ENCODE peak calls at places on chromosomes 16 and 17, in six cellular contexts. I is mucosa of descending colon, Z is activated gamma-delta T cell treated with Interleukin-2 at 50 U/mL for 16 hours, C is EH, W is thoracic aorta, R is GM23338. M is an unnamed sample.
A peak's percentile ranks its signal among the peaks of the same experiment; 100 is the strongest.

GRCh38 chr17:56149266-56150036 is 3.8 kb upstream of the ANKFN1 start:
- DNase-seq in Z (no peak), W (no peak), R (no peak), I (no peak), C (no peak), M (no peak)

GRCh38 chr16:4263504-4264436 is 9.1 kb downstream of the TFAP4 start:
- DNase-seq in Z (no peak), W (no peak), R (peak; percentile 89), C (peak; percentile 95), I (peak; percentile 71), M (peak; percentile 59)

GRCh38 chr17:12024332-12024731 is 3.7 kb downstream of the MAP2K4 start:
- DNase-seq in C (peak; percentile 44), Z (no peak), I (no peak), W (no peak), R (no peak), M (no peak)

GRCh38 chr16:59698341-59698979 is 964.3 kb upstream of the GOT2 start:
- DNase-seq in W (no peak), C (peak; percentile 37), I (no peak), R (no peak), Z (no peak), M (no peak)

GRCh38 chr16:10228779-10229178 is 46.6 kb upstream of the GRIN2A start:
- DNase-seq in I (no peak), W (no peak), Z (no peak), C (no peak), R (no peak), M (no peak)

GRCh38 chr17:64110436-64111152 is 19.4 kb downstream of the ERN1 start:
- DNase-seq in R (no peak), I (no peak), Z (no peak), C (no peak), W (no peak), M (no peak)

GRCh38 chr17:41160648-41161047 is at the start of gene KRTAP4-4:
- DNase-seq in C (no peak), Z (no peak), R (no peak), W (no peak), I (no peak), M (no peak)

GRCh38 chr17:5705081-5705875 is 121.0 kb upstream of the NLRP1 start:
- DNase-seq in W (no peak), Z (no peak), I (no peak), C (peak; percentile 21), R (peak; percentile 80), M (no peak)

GRCh38 chr17:2174471-2175293 is 119.8 kb downstream of the HIC1 start:
- DNase-seq in I (peak; percentile 40), C (peak; percentile 99), W (no peak), R (peak; percentile 27), Z (no peak), M (peak; percentile 73)

GRCh38 chr16:84527486-84528269 is 23.2 kb upstream of the MEAK7 start:
- DNase-seq in C (no peak), Z (no peak), W (no peak), I (no peak), R (no peak), M (no peak)

GRCh38 chr17:72135546-72136325 is 14.9 kb downstream of the SOX9 start:
- DNase-seq in Z (no peak), R (no peak), W (no peak), C (no peak), I (no peak), M (no peak)

GRCh38 chr16:21638573-21638975 is 13.8 kb downstream of the IGSF6 start:
- DNase-seq in W (no peak), R (no peak), C (peak; percentile 56), I (no peak), Z (no peak), M (no peak)

GRCh38 chr16:19108409-19109287 is 5.1 kb upstream of the ITPRIPL2 start:
- DNase-seq in I (no peak), W (no peak), R (no peak), Z (no peak), C (no peak), M (no peak)

GRCh38 chr17:82452162-82452561 is 1.6 kb upstream of the CYBC1 start:
- DNase-seq in I (no peak), R (no peak), Z (no peak), C (no peak), W (no peak), M (no peak)

GRCh38 chr17:79812206-79812968 is 15.5 kb upstream of the CBX8 start:
- DNase-seq in R (no peak), C (no peak), Z (no peak), I (no peak), W (no peak), M (no peak)